ENCODE peak calls at places on chromosome X, in six cellular contexts. P, S, Q, F, R and L are unnamed samples.

GRCh38 chrX:104430720-104431119 is 135.3 kb upstream of the IL1RAPL2 start:
- DNase-seq in P (no peak), R (peak; percentile 43), S (no peak), Q (no peak), F (no peak), L (no peak)

GRCh38 chrX:132401935-132402334 is 86.9 kb downstream of the MBNL3 start:
- DNase-seq in Q (no peak), F (no peak), S (no peak), P (no peak), R (peak; percentile 83), L (no peak)

GRCh38 chrX:66013195-66013816 is 26.6 kb downstream of the VSIG4 start:
- DNase-seq in P (no peak), Q (no peak), F (no peak), S (no peak), R (no peak), L (no peak)

GRCh38 chrX:144681501-144681900 is 565.8 kb upstream of the SPANXN1 start:
- DNase-seq in F (no peak), S (no peak), P (no peak), Q (no peak), R (peak; percentile 73), L (no peak)

GRCh38 chrX:26262121-26262523 is 46.2 kb downstream of the MAGEB5 start:
- DNase-seq in Q (no peak), P (no peak), R (peak; percentile 7), S (no peak), F (no peak), L (no peak)

GRCh38 chrX:8805974-8806373 is 4.8 kb upstream of the FAM9A start:
- DNase-seq in Q (no peak), F (no peak), R (no peak), S (no peak), P (no peak), L (no peak)

GRCh38 chrX:148611993-148612392 is 111.6 kb downstream of the AFF2 start:
- DNase-seq in R (no peak), Q (no peak), S (no peak), F (no peak), P (no peak), L (no peak)

GRCh38 chrX:21153503-21153902 is 220.7 kb upstream of the CNKSR2 start:
- DNase-seq in P (no peak), R (no peak), Q (no peak), S (no peak), F (no peak), L (no peak)

GRCh38 chrX:10173331-10173900 is 16.6 kb downstream of the CLCN4 start:
- DNase-seq in R (no peak), S (peak; percentile 92), P (no peak), Q (peak; percentile 73), F (peak; percentile 60), L (peak; percentile 90)

GRCh38 chrX:49754238-49754857 is 58.6 kb upstream of the PAGE1 start:
- DNase-seq in Q (peak; percentile 72), S (peak; percentile 57), P (peak; percentile 10), F (peak; percentile 47), R (peak; percentile 58), L (peak; percentile 60)

GRCh38 chrX:6778547-6779231 is 243.8 kb upstream of the VCX3A start:
- DNase-seq in P (no peak), F (peak; percentile 45), Q (peak; percentile 1), R (no peak), S (no peak), L (peak; percentile 60)

GRCh38 chrX:68332156-68332823 is 101.0 kb downstream of the OPHN1 start:
- DNase-seq in F (no peak), R (no peak), P (no peak), S (peak; percentile 67), Q (peak; percentile 1), L (peak; percentile 49)

GRCh38 chrX:112087545-112087944 is 5.0 kb upstream of the TRPC5 start:
- DNase-seq in R (no peak), Q (no peak), F (no peak), P (no peak), S (peak; percentile 1), L (no peak)

GRCh38 chrX:112078606-112079005 is 4.0 kb downstream of the TRPC5 start:
- DNase-seq in Q (no peak), P (no peak), R (peak; percentile 3), F (no peak), S (no peak), L (no peak)

GRCh38 chrX:112085149-112085548 is 2.6 kb upstream of the TRPC5 start:
- DNase-seq in P (no peak), S (no peak), F (no peak), Q (no peak), R (no peak), L (no peak)

GRCh38 chrX:112083624-112084326 is 1.2 kb upstream of the TRPC5 start:
- DNase-seq in S (no peak), P (no peak), R (no peak), F (peak; percentile 47), Q (peak; percentile 36), L (peak; percentile 28)

DNA sequence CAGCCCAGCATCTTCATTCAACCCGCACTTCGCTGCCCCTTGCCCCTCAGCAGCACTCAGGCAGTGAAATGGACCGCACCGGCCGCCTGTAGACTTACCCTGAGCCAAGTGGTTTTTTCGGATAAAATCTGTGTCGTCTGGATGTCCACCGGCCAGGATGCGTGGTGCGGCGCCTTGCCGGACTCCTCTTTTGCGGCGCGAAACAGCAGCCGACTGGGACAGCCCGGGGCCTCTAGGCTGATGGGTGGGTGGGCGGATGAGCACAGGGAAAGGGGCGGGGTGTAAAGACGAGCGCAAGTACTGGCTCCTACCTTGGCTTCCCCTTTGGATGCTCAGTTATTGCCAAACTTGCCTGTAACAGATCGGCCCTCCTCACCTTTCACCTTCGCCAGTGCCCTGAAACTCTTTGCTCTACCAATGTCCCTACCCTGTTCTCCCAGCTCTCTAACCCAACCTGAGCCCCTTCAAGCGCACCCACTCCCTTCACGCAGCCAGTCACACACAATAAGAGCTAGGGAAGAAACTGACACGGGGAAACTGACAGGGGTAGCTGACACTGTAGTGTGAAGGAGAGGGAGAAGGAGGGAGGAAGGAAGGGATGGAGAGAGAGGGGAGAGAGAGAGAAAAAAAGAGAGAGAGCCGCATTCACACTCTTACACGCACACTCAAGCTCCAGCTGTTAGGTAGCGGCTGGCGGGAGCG is 644 bp downstream of the TRPC5 start:
- DNase-seq in F (peak; percentile 49), P (no peak), Q (peak; percentile 67), R (no peak), S (no peak), L (peak; percentile 60)
- TF ChIP-seq EZH2 in F (peak; percentile 45), P (no peak), Q (peak; percentile 76), R (no peak), S (no peak), L (no peak)

DNA sequence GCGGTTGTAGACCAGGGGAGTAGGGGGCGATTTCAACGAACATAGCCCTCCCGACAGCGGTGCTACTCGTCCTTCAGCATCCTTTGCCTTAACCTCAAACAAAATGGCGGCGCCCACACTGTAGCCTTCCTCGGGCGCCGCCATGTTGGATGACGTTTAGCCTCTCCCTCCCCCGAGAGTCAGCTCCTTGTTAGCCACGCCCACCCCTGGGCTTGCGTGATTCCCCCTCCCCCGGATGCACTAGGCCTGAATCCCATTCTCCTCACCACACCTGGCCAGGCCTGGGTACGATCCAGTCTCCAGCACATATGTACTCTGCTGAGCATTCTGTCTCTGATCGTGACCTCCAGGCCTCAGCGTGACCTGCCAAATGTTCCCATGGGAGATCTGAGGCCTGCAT is 49.0 kb upstream of the ZNF157 start:
- DNase-seq in Q (peak; percentile 92), F (peak; percentile 84), P (no peak), S (no peak), R (no peak), L (peak; percentile 94)
- H3K27ac ChIP-seq in Q (peak overlapping the region; percentile 87), F (peak overlapping the region; percentile 87), P (no peak overlapping the region), S (no peak overlapping the region), R (no peak overlapping the region), L (peak overlapping the region; percentile 97)

GRCh38 chrX:53190363-53190960 is 34.5 kb downstream of the KDM5C start:
- DNase-seq in R (no peak), P (no peak), S (peak; percentile 18), Q (peak; percentile 39), F (peak; percentile 58), L (peak; percentile 67)
- TF ChIP-seq EZH2 in R (no peak), P (no peak), S (no peak), Q (no peak), F (no peak), L (no peak)

GRCh38 chrX:129777218-129777768 is 2.5 kb upstream of the SASH3 start:
- DNase-seq in R (peak; percentile 61), Q (no peak), S (no peak), P (no peak), F (no peak), L (no peak)

GRCh38 chrX:129771266-129771995 is 8.3 kb upstream of the SASH3 start:
- DNase-seq in F (no peak), S (no peak), Q (no peak), P (no peak), R (no peak), L (no peak)

GRCh38 chrX:129769467-129770154 is 10.1 kb upstream of the SASH3 start:
- DNase-seq in R (no peak), S (no peak), P (no peak), F (no peak), Q (peak; percentile 11), L (no peak)

GRCh38 chrX:129772796-129773431 is 6.8 kb upstream of the SASH3 start:
- DNase-seq in F (no peak), S (no peak), R (no peak), P (no peak), Q (no peak), L (peak; percentile 32)

GRCh38 chrX:129773649-129774458 is 5.9 kb upstream of the SASH3 start:
- DNase-seq in F (no peak), Q (peak; percentile 5), R (no peak), S (no peak), P (no peak), L (no peak)
- H3K27ac ChIP-seq in F (no peak overlapping the region), Q (no peak overlapping the region), R (no peak overlapping the region), S (no peak overlapping the region), P (no peak overlapping the region), L (no peak overlapping the region)

GRCh38 chrX:107506596-107507031 is 57.2 kb downstream of the FRMPD3 start:
- DNase-seq in Q (no peak), R (no peak), S (no peak), P (no peak), F (peak; percentile 45), L (peak; percentile 65)

GRCh38 chrX:107505223-107505622 is 55.8 kb downstream of the FRMPD3 start:
- DNase-seq in S (no peak), Q (no peak), F (no peak), R (peak; percentile 62), P (no peak), L (no peak)

GRCh38 chrX:107508925-107509324 is 59.5 kb downstream of the FRMPD3 start:
- DNase-seq in F (no peak), P (no peak), Q (no peak), R (no peak), S (no peak), L (peak; percentile 7)

GRCh38 chrX:107507093-107507743 is 57.8 kb downstream of the FRMPD3 start:
- DNase-seq in Q (no peak), F (no peak), R (no peak), S (no peak), P (no peak), L (peak; percentile 15)

GRCh38 chrX:107507744-107508117 is 58.3 kb downstream of the FRMPD3 start:
- DNase-seq in Q (no peak), P (no peak), S (no peak), R (no peak), F (no peak), L (no peak)
- TF ChIP-seq EZH2 in Q (no peak), P (no peak), S (no peak), R (no peak), F (no peak), L (peak; percentile 35)

GRCh38 chrX:2427147-2427546 is 73.6 kb downstream of the DHRSX start:
- DNase-seq in R (no peak), S (no peak), P (no peak), Q (no peak), F (no peak), L (no peak)
- H3K27ac ChIP-seq in R (no peak overlapping the region), S (no peak overlapping the region), P (no peak overlapping the region), Q (no peak overlapping the region), F (no peak overlapping the region), L (no peak overlapping the region)

GRCh38 chrX:69503835-69504625 is at the start of gene NALF2:
- DNase-seq in F (peak; percentile 72), S (peak; percentile 43), R (peak; percentile 50), Q (peak; percentile 90), P (peak; percentile 37), L (peak; percentile 80)
- TF ChIP-seq EZH2 in F (no peak), S (no peak), R (no peak), Q (no peak), P (no peak), L (no peak)